ENCODE peak calls at places on chromosome 11, in eight cellular contexts. R, K, W, X, M, I, B and F are unnamed samples.

GRCh38 chr11:390175-390574 is 3.8 kb upstream of the PKP3 start:
- DNase-seq in X (no peak), M (no peak), R (peak; percentile 32), B (no peak), I (no peak), K (no peak), W (no peak), F (no peak)

GRCh38 chr11:12279672-12280108 is 97.7 kb upstream of the PARVA start:
- DNase-seq in X (no peak), I (no peak), K (no peak), W (no peak), M (no peak), B (no peak), R (no peak), F (no peak)

GRCh38 chr11:94111660-94112059 is 17.0 kb upstream of the PANX1 start:
- DNase-seq in W (no peak), B (no peak), X (no peak), M (no peak), K (no peak), R (no peak), I (no peak), F (no peak)

GRCh38 chr11:46181387-46181786 is 60.1 kb upstream of the PHF21A start:
- DNase-seq in X (no peak), I (no peak), M (no peak), B (no peak), W (no peak), K (no peak), R (no peak), F (no peak)

GRCh38 chr11:95536049-95536448 is 253.5 kb downstream of the FAM76B start:
- DNase-seq in R (no peak), K (no peak), W (no peak), M (no peak), I (peak; percentile 44), X (no peak), B (no peak), F (no peak)

GRCh38 chr11:70751142-70751734 is 352.9 kb downstream of the CTTN start:
- DNase-seq in W (peak; percentile 7), B (no peak), R (no peak), X (no peak), M (no peak), K (no peak), I (no peak), F (no peak)

GRCh38 chr11:35781342-35782171 is 119.0 kb downstream of the TRIM44 start:
- DNase-seq in B (no peak), I (peak; percentile 75), K (no peak), W (peak; percentile 51), R (no peak), M (no peak), X (no peak), F (no peak)

GRCh38 chr11:5722622-5723021 is 13.6 kb upstream of the OR56B1 start:
- DNase-seq in W (no peak), B (no peak), K (no peak), R (no peak), M (no peak), I (no peak), X (no peak), F (no peak)

GRCh38 chr11:34345012-34345804 is 12.6 kb downstream of the ABTB2 start:
- DNase-seq in W (peak; percentile 99), X (peak; percentile 80), K (no peak), R (no peak), B (no peak), I (peak; percentile 97), M (no peak), F (peak; percentile 71)

GRCh38 chr11:34266090-34266912 is 91.5 kb downstream of the ABTB2 start:
- DNase-seq in W (peak; percentile 98), K (no peak), I (peak; percentile 95), B (no peak), X (no peak), M (no peak), R (no peak), F (peak; percentile 57)

GRCh38 chr11:85970593-85970992 is 98.3 kb downstream of the PICALM start:
- DNase-seq in B (no peak), X (no peak), K (no peak), M (no peak), W (no peak), R (no peak), I (no peak), F (no peak)

GRCh38 chr11:65452806-65453490 is 30.4 kb downstream of the NEAT1 start:
- DNase-seq in B (no peak), W (peak; percentile 76), M (no peak), I (peak; percentile 93), X (no peak), R (no peak), K (no peak), F (no peak)